ENCODE peak calls at places on chromosomes 12 and 14, in four cellular contexts. V, W, F and H are unnamed samples.

GRCh38 chr12:18141583-18141982 is 51.6 kb upstream of the RERGL start:
- DNase-seq in V (no peak), W (no peak), F (no peak), H (no peak)

GRCh38 chr12:47652491-47653234 is 53.2 kb downstream of the RPAP3 start:
- DNase-seq in V (peak), W (peak), F (no peak), H (no peak)

GRCh38 chr12:57890191-57891120 is 43.9 kb upstream of the CTDSP2 start:
- DNase-seq in V (no peak), W (no peak), F (no peak), H (no peak)

GRCh38 chr14:75933712-75934296 is 48.0 kb downstream of the TGFB3 start:
- DNase-seq in V (no peak), W (no peak), F (no peak), H (no peak)

GRCh38 chr14:55383039-55383438 is 28.6 kb downstream of the ATG14 start:
- DNase-seq in V (no peak), W (no peak), F (no peak), H (no peak)

GRCh38 chr12:65637774-65638173 is 186.5 kb upstream of the HMGA2 start:
- DNase-seq in V (no peak), W (no peak), F (no peak), H (no peak)

GRCh38 chr12:124994435-124994975 is 1.1 kb downstream of the BRI3BP start:
- DNase-seq in V (no peak), W (peak), F (no peak), H (no peak)

GRCh38 chr14:105192866-105193731 is 12.0 kb upstream of the NUDT14 start:
- DNase-seq in V (no peak), W (no peak), F (no peak), H (no peak)

GRCh38 chr14:75769047-75769685 is 108.1 kb downstream of the TTLL5 start:
- DNase-seq in V (no peak), W (no peak), F (no peak), H (no peak)

GRCh38 chr12:18492372-18493025 is 231.2 kb downstream of the PIK3C2G start:
- DNase-seq in V (no peak), W (no peak), F (no peak), H (no peak)

GRCh38 chr12:31790759-31791158 is 61.9 kb upstream of the AMN1 start:
- DNase-seq in V (no peak), W (no peak), F (no peak), H (no peak)

GRCh38 chr12:62258231-62258630 is 2.0 kb upstream of the USP15 start:
- DNase-seq in V (no peak), W (no peak), F (no peak), H (no peak)

GRCh38 chr12:53737951-53738833 is 10.9 kb upstream of the CALCOCO1 start:
- DNase-seq in V (no peak), W (peak), F (no peak), H (no peak)

GRCh38 chr12:131736807-131737484 is 26.1 kb downstream of the SFSWAP start:
- DNase-seq in V (no peak), W (peak), F (no peak), H (no peak)

GRCh38 chr14:37399517-37399916 is 195.5 kb downstream of the FOXA1 start:
- DNase-seq in V (no peak), W (no peak), F (no peak), H (no peak)

GRCh38 chr14:102795060-102795925 is 18.0 kb downstream of the TRAF3 start:
- DNase-seq in V (peak), W (no peak), F (no peak), H (no peak)

GRCh38 chr12:130521375-130522124 is 183.9 kb downstream of the PIWIL1 start:
- DNase-seq in V (no peak), W (no peak), F (no peak), H (no peak)

GRCh38 chr14:89303452-89304435 is 113.3 kb downstream of the FOXN3 start:
- DNase-seq in V (peak), W (peak), F (peak), H (peak)

GRCh38 chr14:78448483-78449094 is 278.4 kb downstream of the NRXN3 start:
- DNase-seq in V (peak), W (peak), F (no peak), H (no peak)

GRCh38 chr12:91851741-91852477 is 293.7 kb downstream of the BTG1 start:
- DNase-seq in V (no peak), W (no peak), F (no peak), H (no peak)

GRCh38 chr14:55707365-55707804 is 127.4 kb downstream of the KTN1 start:
- DNase-seq in V (peak), W (no peak), F (no peak), H (no peak)

GRCh38 chr12:65642006-65642695 is 182.1 kb upstream of the HMGA2 start:
- DNase-seq in V (no peak), W (no peak), F (no peak), H (no peak)

GRCh38 chr14:68143341-68143807 is 323.8 kb downstream of the RAD51B start:
- DNase-seq in V (peak), W (no peak), F (peak), H (peak)

GRCh38 chr12:102965281-102966155 is 8.0 kb downstream of the ASCL1 start:
- DNase-seq in V (no peak), W (peak), F (no peak), H (no peak)

GRCh38 chr12:52084491-52085231 is 5.2 kb downstream of the SMIM41 start:
- DNase-seq in V (no peak), W (peak), F (no peak), H (peak)

GRCh38 chr12:15966426-15966825 is 55.3 kb downstream of the DERA start:
- DNase-seq in V (no peak), W (no peak), F (no peak), H (no peak)

GRCh38 chr12:14964401-14964800 is 3.0 kb upstream of the ARHGDIB start:
- DNase-seq in V (no peak), W (no peak), F (no peak), H (no peak)

GRCh38 chr12:102953221-102953620 is 4.3 kb upstream of the ASCL1 start:
- DNase-seq in V (no peak), W (no peak), F (no peak), H (no peak)

GRCh38 chr14:93906341-93907329 is 20.5 kb upstream of the FAM181A start:
- DNase-seq in V (peak), W (peak), F (no peak), H (no peak)

GRCh38 chr12:108516511-108517275 is 1.6 kb downstream of the FICD start:
- DNase-seq in V (no peak), W (peak), F (no peak), H (no peak)

DNA sequence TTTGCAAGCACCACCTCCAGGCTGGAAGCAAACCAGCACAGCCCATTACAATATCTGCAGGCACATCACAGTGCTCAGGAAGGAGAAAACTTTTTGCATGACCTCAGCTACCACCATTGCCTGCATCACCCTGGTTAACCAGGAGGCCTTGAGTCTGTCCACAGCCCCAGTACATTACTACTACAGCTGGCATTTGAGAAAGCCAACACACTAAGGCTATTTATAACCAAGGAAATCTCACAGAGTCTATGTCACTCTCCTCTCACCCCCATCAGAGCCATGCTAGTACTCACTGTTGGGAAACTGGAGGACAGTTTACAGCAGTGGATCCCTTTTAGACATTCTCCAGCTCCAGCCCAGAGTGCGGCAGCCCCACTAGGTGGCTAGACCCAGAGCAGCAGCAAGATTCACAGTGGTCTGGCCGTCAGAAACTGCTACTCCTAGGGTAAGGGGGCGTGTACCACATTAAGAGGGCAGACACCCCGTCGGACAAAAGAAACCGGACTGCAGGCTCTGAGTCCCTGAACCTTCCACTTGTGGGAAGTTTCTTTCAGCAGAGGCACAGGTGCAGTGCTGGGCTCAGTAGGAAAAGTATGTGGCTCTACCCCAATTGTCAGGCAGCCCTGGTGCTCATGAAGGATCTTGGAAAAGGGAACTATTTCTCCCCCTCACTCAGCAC is 14.7 kb downstream of the CEP128 start:
- DNase-seq in V (no peak), W (no peak), F (no peak), H (no peak)
- H3K27ac ChIP-seq in V (no peak), W (no peak), F (no peak), H (no peak)

GRCh38 chr12:64036414-64036813 is 185.7 kb downstream of the KICS2 start:
- DNase-seq in V (no peak), W (no peak), F (no peak), H (no peak)

GRCh38 chr12:64044171-64044570 is 177.9 kb downstream of the KICS2 start:
- DNase-seq in V (no peak), W (no peak), F (no peak), H (no peak)

GRCh38 chr12:64042901-64043300 is 179.2 kb downstream of the KICS2 start:
- DNase-seq in V (no peak), W (no peak), F (no peak), H (no peak)

GRCh38 chr12:64034901-64035576 is 187.1 kb downstream of the KICS2 start:
- DNase-seq in V (no peak), W (no peak), F (no peak), H (no peak)

DNA sequence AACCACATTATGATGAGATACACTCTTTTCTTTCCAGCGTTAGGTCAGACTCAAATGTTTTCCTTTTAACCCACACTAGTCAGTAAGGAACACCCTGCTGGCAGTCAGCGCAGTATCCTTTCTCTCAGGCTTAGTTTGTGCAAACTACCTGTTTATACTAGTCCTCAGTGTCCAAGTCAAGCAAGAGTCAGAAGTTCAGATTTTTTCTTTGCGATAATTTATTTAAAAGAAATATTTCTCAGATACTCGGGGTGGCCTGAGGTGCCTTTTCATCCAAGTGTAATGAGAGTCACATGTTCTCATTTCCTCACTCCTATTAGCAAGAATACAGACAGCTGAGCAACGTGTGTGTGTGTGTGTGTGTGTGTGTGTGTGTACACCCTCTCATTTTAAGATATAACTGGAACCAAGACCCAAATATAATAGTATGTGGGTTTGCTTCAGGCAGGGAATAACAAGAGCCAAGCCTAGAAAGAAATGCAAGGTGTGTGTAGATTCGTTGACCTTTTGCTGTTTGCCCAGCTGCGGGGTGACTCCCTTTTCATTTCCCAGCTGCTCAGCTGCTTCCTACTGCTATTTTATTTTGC is 182.7 kb downstream of the KICS2 start:
- DNase-seq in V (no peak), W (no peak), F (no peak), H (no peak)
- H3K4me3 ChIP-seq in V (no peak), W (no peak), F (no peak), H (no peak)

DNA sequence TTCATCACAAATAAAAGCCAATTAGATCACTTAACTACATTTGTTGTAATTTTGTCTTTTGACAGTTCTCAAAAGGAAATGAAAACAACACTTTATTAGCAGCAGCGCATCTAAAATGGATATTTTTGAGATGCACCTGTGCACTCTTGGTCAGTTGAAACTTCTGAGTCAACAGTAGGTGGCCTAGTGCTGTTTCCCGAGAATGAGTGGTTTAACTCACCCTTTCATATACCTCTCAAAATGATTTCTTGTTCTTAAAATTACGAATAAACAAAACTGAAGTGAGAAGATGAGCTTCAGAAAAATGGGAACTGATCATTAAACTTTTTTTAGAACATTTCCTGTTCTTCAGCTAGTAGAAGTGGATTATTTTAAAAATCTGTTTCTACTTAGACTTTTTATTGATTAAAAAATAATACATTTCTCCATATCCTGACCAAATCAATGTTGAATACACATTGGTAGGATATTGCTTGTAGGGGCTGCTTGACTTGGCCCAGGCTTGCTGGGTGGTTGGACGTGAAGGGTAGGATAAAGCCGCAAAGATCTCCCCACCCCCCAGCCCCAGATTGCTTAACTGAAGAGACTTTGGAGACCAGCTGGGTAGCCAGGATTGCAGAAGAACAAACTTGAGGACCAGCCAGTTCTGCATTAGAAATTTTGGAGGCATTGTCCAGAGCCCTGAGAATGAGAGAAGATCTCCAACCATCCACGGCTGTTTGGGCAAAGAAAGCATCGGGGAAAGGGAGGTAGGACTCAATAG is 22.3 kb upstream of the STK38L start:
- DNase-seq in V (peak), W (no peak), F (no peak), H (no peak)
- TF ChIP-seq CTCF in V (no peak), W (no peak), F (no peak), H (no peak)

GRCh38 chr12:40105265-40105514 is 691 bp downstream of the SLC2A13 start:
- DNase-seq in V (peak), W (no peak), F (peak), H (no peak)
- H3K27ac ChIP-seq in V (peak), W (no peak), F (peak), H (peak)

GRCh38 chr12:127060310-127060847 is 1206.6 kb upstream of the TMEM132C start:
- DNase-seq in V (no peak), W (no peak), F (no peak), H (no peak)
- H3K4me3 ChIP-seq in V (no peak), W (no peak), F (no peak), H (no peak)

DNA sequence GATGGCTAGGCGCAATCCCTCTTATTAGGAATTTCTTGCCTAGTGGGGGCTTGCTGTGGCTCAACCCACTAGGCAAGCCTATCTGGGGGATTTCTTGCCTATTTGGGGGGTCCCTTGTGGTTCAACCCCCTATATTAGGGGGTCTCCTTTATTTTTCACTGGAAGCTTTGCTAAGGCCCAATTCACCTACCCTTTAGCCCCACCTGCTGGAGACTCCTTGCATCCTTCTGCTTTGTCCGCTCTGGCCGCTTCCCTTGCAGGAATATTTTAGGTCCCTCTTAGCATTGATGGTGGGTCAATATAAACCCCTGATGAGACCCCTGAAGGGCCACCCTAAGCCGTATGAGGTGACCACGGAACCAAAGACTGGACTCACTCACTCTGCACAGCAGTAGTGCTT is 1552.1 kb downstream of the AACS start:
- DNase-seq in V (no peak), W (peak), F (no peak), H (no peak)
- TF ChIP-seq CTCF in V (peak), W (peak), F (no peak), H (no peak)

GRCh38 chr12:67522222-67522621 is 126.3 kb upstream of the DYRK2 start:
- DNase-seq in V (no peak), W (no peak), F (no peak), H (no peak)

GRCh38 chr12:67531051-67531450 is 117.5 kb upstream of the DYRK2 start:
- DNase-seq in V (no peak), W (no peak), F (no peak), H (no peak)

GRCh38 chr12:67524861-67525499 is 123.6 kb upstream of the DYRK2 start:
- DNase-seq in V (no peak), W (no peak), F (no peak), H (no peak)

GRCh38 chr12:67525500-67525884 is 123.1 kb upstream of the DYRK2 start:
- DNase-seq in V (no peak), W (peak), F (no peak), H (no peak)

DNA sequence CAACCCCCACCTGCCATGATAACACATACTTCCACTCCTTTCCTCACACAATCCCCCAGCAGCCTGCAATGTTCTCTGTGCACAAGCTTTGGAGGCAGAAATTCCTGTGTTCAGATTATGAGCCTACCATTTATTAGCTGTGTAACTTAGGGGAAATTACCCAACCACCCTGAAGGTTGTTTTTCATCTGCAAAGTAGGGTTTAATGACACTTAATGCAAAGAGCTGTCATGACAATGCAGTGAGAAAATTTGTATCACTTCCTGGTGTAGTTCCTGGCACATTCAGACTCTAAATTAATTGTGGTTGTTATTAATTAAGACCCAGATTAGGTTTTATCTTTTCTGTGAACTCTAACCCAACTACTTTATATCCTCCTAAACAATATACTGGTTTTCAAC is 122.4 kb upstream of the DYRK2 start:
- DNase-seq in V (no peak), W (no peak), F (no peak), H (no peak)
- H3K27ac ChIP-seq in V (no peak), W (no peak), F (no peak), H (no peak)

GRCh38 chr14:74762917-74763802 is at the start of gene YLPM1:
- DNase-seq in V (peak), W (peak), F (peak), H (peak)

GRCh38 chr14:74763803-74764531 is 851 bp downstream of the YLPM1 start:
- DNase-seq in V (peak), W (peak), F (no peak), H (peak)

GRCh38 chr14:74771409-74771808 is 8.3 kb downstream of the YLPM1 start:
- DNase-seq in V (no peak), W (no peak), F (no peak), H (no peak)

GRCh38 chr14:74765721-74766120 is 2.6 kb downstream of the YLPM1 start:
- DNase-seq in V (no peak), W (no peak), F (no peak), H (no peak)
- H3K4me3 ChIP-seq in V (peak), W (peak), F (no peak), H (peak)

GRCh38 chr14:86012391-86012790 is 482.4 kb downstream of the FLRT2 start:
- DNase-seq in V (no peak), W (no peak), F (no peak), H (no peak)
- TF ChIP-seq CTCF in V (no peak), W (no peak), F (no peak), H (no peak)

GRCh38 chr14:27427796-27428195 is 830.0 kb upstream of the NOVA1 start:
- DNase-seq in V (no peak), W (no peak), F (no peak), H (no peak)
- H3K27ac ChIP-seq in V (no peak), W (no peak), F (no peak), H (no peak)